ENCODE peak calls at places on chromosome 4, in four cellular contexts. M is A549, B is fibroblast of the aortic adventitia, X is uterus. S is an unnamed sample.

GRCh38 chr4:56215901-56216300 is 171.4 kb downstream of the AASDH start:
- DNase-seq in X (peak), M (peak), B (peak), S (no peak)

GRCh38 chr4:142648378-142648777 is 197.7 kb downstream of the INPP4B start:
- DNase-seq in X (no peak), M (no peak), B (no peak), S (no peak)

GRCh38 chr4:101103381-101104142 is 243.8 kb downstream of the PPP3CA start:
- DNase-seq in X (no peak), B (peak), M (no peak), S (peak)

GRCh38 chr4:7804759-7805385 is 134.8 kb downstream of the AFAP1 start:
- DNase-seq in M (no peak), B (no peak), X (no peak), S (no peak)

GRCh38 chr4:182089326-182089725 is 153.9 kb upstream of the TENM3 start:
- DNase-seq in M (no peak), B (peak), X (no peak), S (no peak)

GRCh38 chr4:16663722-16664121 is 234.7 kb downstream of the LDB2 start:
- DNase-seq in X (no peak), M (no peak), B (peak), S (no peak)

GRCh38 chr4:163332526-163333405 is at the start of gene NPY1R:
- DNase-seq in X (peak), M (peak), B (peak), S (peak)

GRCh38 chr4:124334119-124334518 is 378.4 kb downstream of the ANKRD50 start:
- DNase-seq in B (peak), X (no peak), M (peak), S (no peak)

GRCh38 chr4:85486425-85487101 is 11.6 kb downstream of the ARHGAP24 start:
- DNase-seq in B (peak), M (peak), X (no peak), S (no peak)

GRCh38 chr4:8920969-8921368 is 49.3 kb upstream of the HMX1 start:
- DNase-seq in X (no peak), B (no peak), M (no peak), S (no peak)

GRCh38 chr4:146522862-146523205 is 1.1 kb upstream of the SLC10A7 start:
- DNase-seq in B (no peak), M (peak), X (no peak), S (no peak)

GRCh38 chr4:41024556-41025491 is 189.5 kb downstream of the APBB2 start:
- DNase-seq in B (peak), X (no peak), M (no peak), S (no peak)

GRCh38 chr4:116016201-116016600 is 902.8 kb upstream of the NDST4 start:
- DNase-seq in X (no peak), M (no peak), B (no peak), S (no peak)

GRCh38 chr4:98939892-98940298 is 11.0 kb upstream of the EIF4E start:
- DNase-seq in B (peak), M (peak), X (no peak), S (no peak)

GRCh38 chr4:100581337-100581736 is 63.5 kb upstream of the EMCN start:
- DNase-seq in M (peak), B (peak), X (no peak), S (no peak)

GRCh38 chr4:165312506-165312905 is 15.0 kb upstream of the MSMO1 start:
- DNase-seq in B (peak), M (no peak), X (no peak), S (no peak)

GRCh38 chr4:6362896-6363295 is 93.2 kb downstream of the WFS1 start:
- DNase-seq in B (peak), X (no peak), M (no peak), S (no peak)

GRCh38 chr4:152458801-152459302 is 77.0 kb downstream of the FBXW7 start:
- DNase-seq in X (no peak), M (no peak), B (peak), S (no peak)

GRCh38 chr4:156970501-156971167 is 965 bp downstream of the PDGFC start:
- DNase-seq in X (peak), B (peak), M (peak), S (no peak)

GRCh38 chr4:7235030-7235380 is 42.7 kb downstream of the SORCS2 start:
- DNase-seq in B (no peak), M (no peak), X (no peak), S (no peak)

GRCh38 chr4:22471419-22471818 is 44.4 kb downstream of the ADGRA3 start:
- DNase-seq in B (no peak), X (no peak), M (no peak), S (no peak)

GRCh38 chr4:176569301-176569700 is 223.4 kb downstream of the VEGFC start:
- DNase-seq in X (no peak), M (no peak), B (no peak), S (no peak)

GRCh38 chr4:147853706-147854105 is 121.8 kb downstream of the ARHGAP10 start:
- DNase-seq in X (no peak), B (peak), M (no peak), S (no peak)

GRCh38 chr4:32455231-32455630 is 1735.1 kb downstream of the PCDH7 start:
- DNase-seq in B (peak), M (no peak), X (no peak), S (no peak)

GRCh38 chr4:953574-953915 is 19.8 kb downstream of the DGKQ start:
- DNase-seq in B (no peak), X (no peak), M (no peak), S (no peak)

GRCh38 chr4:103032575-103032974 is 13.1 kb upstream of the SLC9B1 start:
- DNase-seq in B (peak), X (no peak), M (no peak), S (no peak)

GRCh38 chr4:174714393-174715211 is 114.4 kb downstream of the GLRA3 start:
- DNase-seq in B (peak), M (peak), X (no peak), S (peak)

GRCh38 chr4:183430317-183430986 is 14.0 kb upstream of the CDKN2AIP start:
- DNase-seq in B (no peak), M (no peak), X (no peak), S (no peak)
- TF ChIP-seq CTCF in B (no peak), M (no peak), X (no peak), S (no peak)

DNA sequence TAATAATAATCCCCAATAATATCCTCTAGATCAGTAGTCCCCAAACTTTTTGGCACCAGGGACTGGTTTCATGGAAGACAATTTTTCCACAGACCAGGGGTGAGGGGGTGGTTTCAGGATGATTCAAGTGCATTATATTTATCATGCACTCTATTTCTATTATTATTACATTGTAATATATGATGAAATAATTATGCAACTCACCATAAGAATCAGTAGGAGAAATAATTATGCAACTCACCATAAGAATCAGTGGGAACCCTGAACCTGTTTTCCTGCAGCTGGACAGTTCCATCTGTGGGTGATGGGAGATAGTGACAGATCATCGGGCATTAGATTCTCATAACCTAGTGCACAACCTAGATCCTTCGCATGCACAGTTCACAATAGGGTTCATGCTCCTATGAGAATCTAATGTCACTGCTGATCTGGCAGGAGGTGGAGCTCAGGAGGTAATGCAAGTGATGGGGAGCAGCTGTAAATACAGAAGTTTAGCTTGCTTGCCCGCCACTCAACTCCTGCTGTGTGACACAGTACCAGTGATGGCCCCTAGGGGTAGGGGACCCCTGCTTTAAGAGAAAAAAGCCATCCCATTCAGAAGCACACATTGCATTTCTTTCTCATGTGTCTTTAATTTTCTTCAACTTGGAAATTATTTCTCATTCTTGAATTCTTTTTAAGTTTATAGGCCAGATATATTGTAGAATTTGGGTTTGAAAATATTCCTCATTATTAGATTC is 16.0 kb upstream of the SH3RF1 start:
- DNase-seq in X (no peak), B (no peak), M (no peak), S (no peak)
- H3K4me3 ChIP-seq in X (no peak), B (no peak), M (no peak), S (no peak)

GRCh38 chr4:113684534-113685091 is 76.9 kb downstream of the CAMK2D start:
- DNase-seq in B (peak), M (peak), X (peak), S (no peak)
- TF ChIP-seq CTCF in B (peak), M (no peak), X (no peak), S (no peak)

DNA sequence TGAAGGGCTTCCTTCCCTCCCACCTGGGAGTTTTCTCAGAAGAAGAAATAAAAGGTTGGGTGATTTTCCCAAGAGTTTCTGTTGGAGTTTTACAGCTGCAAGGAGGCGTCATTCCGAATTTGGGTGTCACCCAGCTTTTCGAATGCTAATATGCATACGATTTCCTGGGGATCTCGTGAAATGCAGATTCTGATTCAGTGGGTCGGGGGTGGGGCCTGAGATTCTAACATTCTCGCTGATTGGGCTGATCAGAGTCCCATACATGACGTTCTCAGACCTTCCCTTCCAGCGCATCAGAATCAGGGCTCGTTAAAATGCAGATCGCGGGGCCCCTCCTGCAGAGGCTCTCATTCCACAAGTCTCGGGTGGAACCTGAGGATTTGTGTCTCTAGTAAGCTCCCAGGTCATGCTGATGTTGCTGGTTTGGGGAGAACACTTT is 125.8 kb upstream of the STX18 start:
- DNase-seq in B (no peak), X (no peak), M (no peak), S (no peak)
- H3K4me3 ChIP-seq in B (no peak), X (no peak), M (no peak), S (no peak)

GRCh38 chr4:91965166-91965565 is 338.6 kb upstream of the GRID2 start:
- DNase-seq in X (no peak), M (no peak), B (no peak), S (no peak)
- TF ChIP-seq CTCF in X (no peak), M (no peak), B (peak), S (no peak)

DNA sequence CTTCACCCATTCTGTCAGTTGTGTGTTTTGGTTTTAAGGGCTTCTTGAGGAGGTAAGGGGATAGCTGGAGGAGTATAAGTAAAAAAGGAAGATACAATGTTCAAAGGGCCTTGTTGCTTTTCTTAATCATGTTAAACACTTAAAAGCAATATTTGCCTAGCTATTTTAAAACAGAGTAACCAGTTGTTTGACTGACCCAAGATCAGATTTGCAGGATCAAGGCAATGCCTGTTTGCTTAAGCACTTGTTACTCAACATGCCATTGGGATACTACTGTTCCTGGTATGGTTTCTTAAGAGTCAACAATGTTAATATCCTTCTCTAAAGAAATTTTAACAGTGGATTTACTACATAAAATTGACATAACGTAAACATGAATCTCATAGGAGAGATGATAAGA is 2.6 kb downstream of the DCLK2 start:
- DNase-seq in B (no peak), M (no peak), X (no peak), S (no peak)
- H3K4me3 ChIP-seq in B (peak), M (peak), X (no peak), S (no peak)

DNA sequence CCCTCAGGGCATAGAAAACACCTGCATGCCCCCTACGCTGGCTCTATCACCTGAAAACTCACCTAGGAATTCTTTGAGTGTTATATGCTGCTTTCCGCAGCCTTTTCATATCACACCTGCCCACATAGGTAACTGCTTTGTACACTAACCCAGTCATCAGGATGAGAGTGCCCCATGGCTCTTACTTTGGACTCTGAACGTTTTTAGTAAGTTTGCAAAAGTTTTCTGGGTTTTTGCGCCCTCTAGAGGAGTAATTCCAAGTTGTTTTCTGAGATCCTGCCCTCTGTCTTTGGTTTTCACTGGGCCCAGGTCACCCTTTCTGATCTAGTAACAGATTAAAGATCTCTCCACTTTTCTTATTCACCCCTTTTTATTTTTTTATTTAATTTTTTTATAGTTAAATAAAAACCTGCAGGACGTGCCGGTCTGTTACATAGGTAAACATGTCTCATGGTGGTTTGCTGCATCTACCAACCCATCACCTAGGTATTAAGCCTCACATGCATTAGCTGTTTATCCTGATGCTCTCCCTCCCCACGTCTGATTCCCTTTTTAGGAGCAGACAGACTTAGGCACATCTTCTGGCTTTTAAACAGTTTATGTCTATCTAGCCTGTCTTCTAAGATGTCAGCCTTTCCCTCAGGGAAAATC is 139.2 kb downstream of the NWD2 start:
- DNase-seq in B (peak), M (peak), X (no peak), S (no peak)
- TF ChIP-seq CTCF in B (peak), M (peak), X (peak), S (peak)

GRCh38 chr4:70997068-70997467 is 3.6 kb downstream of the DCK start:
- DNase-seq in M (no peak), B (no peak), X (no peak), S (no peak)
- H3K4me3 ChIP-seq in M (no peak), B (no peak), X (no peak), S (no peak)

GRCh38 chr4:2006956-2007653 is 1.7 kb downstream of the NELFA start:
- DNase-seq in B (no peak), X (no peak), M (no peak), S (no peak)

GRCh38 chr4:2008921-2009650 is at the start of gene NELFA:
- DNase-seq in B (peak), M (peak), X (peak), S (peak)

GRCh38 chr4:2008671-2008920 is 178 bp downstream of the NELFA start:
- DNase-seq in X (no peak), B (no peak), M (no peak), S (no peak)

GRCh38 chr4:2007804-2008670 is 737 bp downstream of the NELFA start:
- DNase-seq in X (no peak), B (peak), M (no peak), S (no peak)

GRCh38 chr4:2009651-2010233 is 968 bp upstream of the NELFA start:
- DNase-seq in X (no peak), B (peak), M (peak), S (peak)
- TF ChIP-seq CTCF in X (no peak), B (peak), M (no peak), S (no peak)